ENCODE peak calls at places on chromosomes 13 and 19, in nine cellular contexts. M is mammary epithelial cell; Z is C1 segment of cervical spinal cord; Q is Caki2; J is activated naive CD4-positive, alpha-beta T cell treated with anti-CD3 and anti-CD28 coated beads, Interleukin-2, amount 10 ng/mL, durations not matched to agents 7 days and 5 days; S is DMS153; D is brain microvascular endothelial cell; A is stimulated activated CD4-positive, alpha-beta T cell treated with anti-CD3 and anti-CD28 coated beads, TNF-alpha, amount 100 ng/mL, for 4 hours; B is upper lobe of right lung. F is an unnamed sample.
A peak's percentile ranks its signal among the peaks of the same experiment; 100 is the strongest.

GRCh38 chr13:39038569-39038898 is 278 bp downstream of the NHLRC3 start:
- DNase-seq in A (peak; percentile 20), M (peak; percentile 48), J (peak; percentile 71), Q (no peak), B (no peak), Z (no peak), S (peak; percentile 51), D (no peak), F (peak; percentile 38)

GRCh38 chr13:110463876-110464510 is 97.5 kb downstream of the RAB20 start:
- DNase-seq in Z (no peak), B (no peak), M (no peak), A (no peak), Q (no peak), S (no peak), D (no peak), J (no peak), F (no peak)

GRCh38 chr19:49347835-49348234 is 12.6 kb downstream of the CD37 start:
- DNase-seq in J (no peak), S (no peak), Q (peak; percentile 48), M (peak; percentile 67), Z (no peak), D (peak; percentile 54), A (no peak), B (no peak), F (no peak)

GRCh38 chr19:38739440-38740251 is 4.6 kb downstream of the CAPN12 start:
- DNase-seq in Z (no peak), Q (no peak), J (no peak), A (no peak), D (no peak), M (peak; percentile 44), S (no peak), B (peak; percentile 56), F (peak; percentile 65)

GRCh38 chr19:45496349-45496953 is 396 bp downstream of the RTN2 start:
- DNase-seq in J (peak; percentile 71), Q (peak; percentile 56), A (no peak), Z (no peak), B (peak; percentile 76), S (no peak), M (no peak), D (no peak), F (peak; percentile 76)

GRCh38 chr19:34481861-34482379 is 362 bp downstream of the WTIP start:
- DNase-seq in Z (no peak), Q (peak; percentile 17), J (no peak), A (no peak), S (no peak), D (no peak), B (peak; percentile 71), M (peak; percentile 24), F (no peak)

GRCh38 chr19:46373573-46374359 is 26.9 kb downstream of the PPP5C start:
- DNase-seq in S (peak; percentile 98), Q (peak; percentile 99), A (no peak), D (peak; percentile 68), J (peak; percentile 13), Z (no peak), B (peak; percentile 96), M (peak; percentile 99), F (no peak)

GRCh38 chr19:18290250-18291018 is 9.0 kb upstream of the JUND start:
- DNase-seq in M (no peak), S (no peak), A (peak; percentile 48), J (peak; percentile 93), Q (no peak), Z (no peak), D (peak; percentile 37), B (no peak), F (peak; percentile 81)

F was measured in stimulated activated effector memory CD8-positive, alpha-beta T cell treated with anti-CD3 and anti-CD28 coated beads, Interleukin-12 subunit alpha, Interleukin-12 subunit beta, amount 100 ng/mL, for 72 hours.